ENCODE peak calls at places on chromosomes 12 and 14, in four cellular contexts. Y is IMR-90, P is T1000, A is AML-193. T is an unnamed sample.

GRCh38 chr14:46433381-46433780 is 218.2 kb downstream of the RPL10L start:
- DNase-seq in A (no peak), P (no peak), Y (no peak), T (no peak)

GRCh38 chr12:89529738-89530137 is 3.9 kb upstream of the POC1B start:
- DNase-seq in P (no peak), Y (peak), A (peak), T (no peak)

GRCh38 chr12:25364529-25365339 is 114.0 kb upstream of the KRAS start:
- DNase-seq in A (no peak), Y (no peak), P (no peak), T (no peak)

GRCh38 chr12:39592295-39592694 is 27.3 kb downstream of the ABCD2 start:
- DNase-seq in P (no peak), A (no peak), Y (no peak), T (no peak)

GRCh38 chr14:51337520-51337919 is 97.5 kb downstream of the TMX1 start:
- DNase-seq in A (no peak), Y (no peak), P (no peak), T (no peak)

GRCh38 chr14:81772391-81772790 is 238.7 kb upstream of the SEL1L start:
- DNase-seq in Y (no peak), P (no peak), A (peak), T (no peak)

GRCh38 chr12:12800406-12801180 is 12.6 kb upstream of the DDX47 start:
- DNase-seq in Y (peak), P (no peak), A (no peak), T (no peak)

GRCh38 chr14:29475641-29476040 is 452.0 kb downstream of the PRKD1 start:
- DNase-seq in A (no peak), Y (no peak), P (no peak), T (no peak)

GRCh38 chr12:63023926-63024325 is 89.0 kb upstream of the PPM1H start:
- DNase-seq in A (peak), P (no peak), Y (no peak), T (no peak)

GRCh38 chr14:76924363-76925151 is 98.3 kb downstream of the LRRC74A start:
- DNase-seq in A (no peak), P (no peak), Y (no peak), T (no peak)

GRCh38 chr12:2429032-2429431 is 365.7 kb upstream of the FKBP4 start:
- DNase-seq in A (no peak), Y (no peak), P (no peak), T (no peak)

GRCh38 chr12:113007166-113007565 is 28.8 kb downstream of the OAS2 start:
- DNase-seq in A (no peak), Y (peak), P (peak), T (no peak)

GRCh38 chr12:52925717-52926595 is 21.1 kb upstream of the KRT8 start:
- DNase-seq in Y (no peak), P (no peak), A (no peak), T (no peak)

GRCh38 chr12:77328326-77328725 is 263.0 kb upstream of the E2F7 start:
- DNase-seq in P (no peak), Y (no peak), A (no peak), T (no peak)

GRCh38 chr12:6056406-6057211 is 67.9 kb downstream of the VWF start:
- DNase-seq in Y (no peak), P (no peak), A (no peak), T (no peak)

GRCh38 chr14:54471641-54472040 is 17.1 kb downstream of the GMFB start:
- DNase-seq in A (no peak), Y (no peak), P (no peak), T (no peak)

GRCh38 chr12:50933459-50934124 is 18.8 kb upstream of the HIGD1C start:
- DNase-seq in P (no peak), A (no peak), Y (no peak), T (no peak)

GRCh38 chr14:69387311-69387710 is 10.8 kb downstream of the ERH start:
- DNase-seq in A (no peak), Y (peak), P (no peak), T (no peak)

GRCh38 chr14:88999137-88999536 is 174.7 kb downstream of the TTC8 start:
- DNase-seq in Y (no peak), P (no peak), A (no peak), T (no peak)

GRCh38 chr14:71290960-71291466 is 383.8 kb downstream of the PCNX1 start:
- DNase-seq in A (peak), Y (peak), P (no peak), T (no peak)

GRCh38 chr14:91143862-91144261 is 30.0 kb downstream of the DGLUCY start:
- DNase-seq in A (no peak), Y (no peak), P (no peak), T (no peak)

GRCh38 chr14:68110989-68111704 is 291.6 kb downstream of the RAD51B start:
- DNase-seq in Y (no peak), P (no peak), A (no peak), T (no peak)

GRCh38 chr12:49428652-49429549 is 61.6 kb downstream of the SPATS2 start:
- DNase-seq in P (no peak), Y (peak), A (no peak), T (no peak)

GRCh38 chr12:103373088-103373523 is 122.7 kb downstream of the C12orf42 start:
- DNase-seq in Y (no peak), P (no peak), A (no peak), T (no peak)

GRCh38 chr12:2129076-2129475 is 76.3 kb downstream of the CACNA1C start:
- DNase-seq in P (peak), Y (peak), A (no peak), T (no peak)

GRCh38 chr12:47819902-47820630 is at the start of gene HDAC7:
- DNase-seq in A (no peak), Y (peak), P (no peak), T (no peak)

GRCh38 chr12:116123511-116124258 is 153.8 kb downstream of the MED13L start:
- DNase-seq in A (no peak), P (no peak), Y (peak), T (no peak)

GRCh38 chr12:42660968-42661937 is 71.7 kb upstream of the PRICKLE1 start:
- DNase-seq in Y (no peak), A (no peak), P (no peak), T (no peak)

GRCh38 chr12:18332173-18332572 is 70.9 kb downstream of the PIK3C2G start:
- DNase-seq in P (no peak), A (no peak), Y (no peak), T (no peak)

GRCh38 chr14:21168055-21168454 is 12.2 kb upstream of the OR5AU1 start:
- DNase-seq in A (no peak), P (no peak), Y (peak), T (no peak)

GRCh38 chr14:65704412-65704811 is 291.9 kb downstream of the FUT8 start:
- DNase-seq in P (no peak), A (no peak), Y (peak), T (no peak)

GRCh38 chr12:26088999-26089398 is 35.8 kb downstream of the BHLHE41 start:
- DNase-seq in A (no peak), Y (peak), P (no peak), T (no peak)

GRCh38 chr12:110531741-110532333 is 29.7 kb downstream of the RAD9B start:
- DNase-seq in A (no peak), Y (peak), P (no peak), T (no peak)

GRCh38 chr14:90419200-90419599 is 22.4 kb downstream of the CALM1 start:
- DNase-seq in Y (peak), A (no peak), P (peak), T (peak)

GRCh38 chr14:104319489-104320241 is 181.3 kb downstream of the KIF26A start:
- DNase-seq in P (no peak), Y (no peak), A (no peak), T (peak)

GRCh38 chr12:1864456-1864855 is 44.1 kb downstream of the LRTM2 start:
- DNase-seq in A (no peak), P (no peak), Y (no peak), T (no peak)

T was measured in mesenteric fat pad.